ENCODE peak calls at places on chromosomes 5 and 9, in four cellular contexts. T is cardiac muscle cell, G is epithelial cell of esophagus, S is fibroblast of lung. W is an unnamed sample.

GRCh38 chr9:114238919-114239879 is 83.7 kb upstream of the ORM1 start:
- DNase-seq in T (peak), G (no peak), S (peak), W (no peak)

GRCh38 chr5:135065306-135066265 is 31.6 kb upstream of the PITX1 start:
- DNase-seq in T (no peak), G (peak), S (no peak), W (no peak)

GRCh38 chr9:23820731-23821399 is 5.2 kb downstream of the ELAVL2 start:
- DNase-seq in T (no peak), G (peak), S (no peak), W (no peak)

GRCh38 chr5:103375863-103376591 is 117.5 kb downstream of the MACIR start:
- DNase-seq in T (no peak), G (peak), S (no peak), W (no peak)

GRCh38 chr5:160303690-160304089 is 8.7 kb downstream of the CCNJL start:
- DNase-seq in T (no peak), G (no peak), S (no peak), W (no peak)

GRCh38 chr5:143879646-143880045 is 67.7 kb downstream of the HMHB1 start:
- DNase-seq in T (no peak), G (no peak), S (peak), W (no peak)

GRCh38 chr5:73232266-73233041 is 59.5 kb downstream of the TMEM174 start:
- DNase-seq in T (no peak), G (no peak), S (peak), W (no peak)

GRCh38 chr5:81579525-81579924 is 171.4 kb downstream of the SSBP2 start:
- DNase-seq in T (peak), G (peak), S (no peak), W (no peak)

GRCh38 chr5:1068204-1068894 is 43.5 kb downstream of the SLC12A7 start:
- DNase-seq in T (no peak), G (no peak), S (no peak), W (no peak)

GRCh38 chr5:67773439-67773988 is 442.0 kb upstream of the PIK3R1 start:
- DNase-seq in T (peak), G (peak), S (peak), W (peak)

GRCh38 chr9:68913054-68913453 is 100.9 kb downstream of the PRKACG start:
- DNase-seq in T (no peak), G (no peak), S (no peak), W (no peak)

GRCh38 chr5:135462304-135462703 is 10.2 kb upstream of the TIFAB start:
- DNase-seq in T (peak), G (peak), S (peak), W (no peak)

GRCh38 chr9:137761032-137761431 is 116.5 kb upstream of the CACNA1B start:
- DNase-seq in T (no peak), G (no peak), S (no peak), W (no peak)

GRCh38 chr9:136324501-136325300 is 2.6 kb upstream of the GPSM1 start:
- DNase-seq in T (no peak), G (no peak), S (no peak), W (no peak)

GRCh38 chr9:121296213-121297127 is 28.5 kb downstream of the GSN start:
- DNase-seq in T (no peak), G (no peak), S (no peak), W (no peak)

GRCh38 chr9:137772281-137772873 is 105.2 kb upstream of the CACNA1B start:
- DNase-seq in T (no peak), G (no peak), S (no peak), W (no peak)

GRCh38 chr5:82096249-82096648 is 124.4 kb downstream of the ATG10 start:
- DNase-seq in T (no peak), G (no peak), S (no peak), W (no peak)

GRCh38 chr9:91758491-91758981 is 191.5 kb downstream of the ROR2 start:
- DNase-seq in T (peak), G (peak), S (peak), W (no peak)

GRCh38 chr5:169503899-169504298 is 79.7 kb upstream of the SPDL1 start:
- DNase-seq in T (peak), G (no peak), S (no peak), W (no peak)

GRCh38 chr9:91179237-91180138 is 182.2 kb downstream of the AUH start:
- DNase-seq in T (no peak), G (peak), S (peak), W (no peak)

GRCh38 chr5:65184780-65185179 is 296.9 kb downstream of the ADAMTS6 start:
- DNase-seq in T (no peak), G (no peak), S (no peak), W (no peak)

GRCh38 chr5:93677344-93678021 is 63.9 kb downstream of the POU5F2 start:
- DNase-seq in T (peak), G (peak), S (peak), W (peak)

GRCh38 chr9:110579763-110580255 is 268 bp upstream of the SVEP1 start:
- DNase-seq in T (peak), G (no peak), S (peak), W (no peak)

GRCh38 chr5:170542691-170543275 is 39.0 kb downstream of the KCNIP1 start:
- DNase-seq in T (no peak), G (no peak), S (no peak), W (no peak)

GRCh38 chr5:124741711-124742496 is 4.5 kb downstream of the ZNF608 start:
- DNase-seq in T (peak), G (peak), S (peak), W (peak)

GRCh38 chr9:105264380-105264779 is 19.9 kb downstream of the SLC44A1 start:
- DNase-seq in T (peak), G (peak), S (peak), W (no peak)

GRCh38 chr5:74132485-74132884 is 506.5 kb downstream of the ARHGEF28 start:
- DNase-seq in T (no peak), G (no peak), S (no peak), W (no peak)

GRCh38 chr5:172173771-172174170 is 14.3 kb downstream of the STK10 start:
- DNase-seq in T (peak), G (peak), S (peak), W (no peak)
- H3K4me3 ChIP-seq in T (no peak), G (no peak), S (no peak), W (no peak)

DNA sequence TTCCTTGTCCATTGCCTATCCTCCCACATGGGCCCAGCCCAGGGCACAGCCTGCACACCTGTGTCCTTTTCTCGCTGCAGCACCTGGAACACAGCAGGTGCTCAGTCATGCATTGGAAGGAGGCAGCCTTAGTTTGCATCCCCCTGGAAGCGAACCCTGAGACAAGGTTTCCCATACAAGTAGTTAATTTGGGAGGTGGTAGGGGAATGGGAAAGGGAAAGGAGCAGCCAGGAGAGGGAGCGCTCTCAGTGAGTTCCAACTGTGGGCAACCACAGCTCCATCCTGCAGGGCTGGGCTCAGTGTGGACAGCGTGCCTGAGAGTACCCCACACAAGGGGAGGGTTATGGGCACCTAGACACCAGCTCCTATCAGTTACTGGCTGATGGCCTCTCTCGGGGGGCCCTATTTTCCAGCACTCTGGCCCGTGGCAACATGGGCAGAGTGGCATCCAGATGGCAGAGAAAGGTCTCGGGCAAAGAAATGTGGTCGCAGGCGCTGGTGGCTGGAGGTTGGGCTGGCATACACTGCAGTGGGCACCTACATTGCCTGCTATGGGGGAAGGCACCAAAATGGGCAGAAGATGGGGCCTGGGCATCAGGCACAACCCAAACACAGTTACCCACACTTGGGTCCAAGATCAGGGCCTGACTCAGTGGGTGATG is 50.1 kb downstream of the TSPAN17 start:
- DNase-seq in T (no peak), G (no peak), S (no peak), W (no peak)
- TF ChIP-seq CTCF in T (no peak), G (no peak), S (no peak), W (no peak)

GRCh38 chr5:6636293-6636692 is 3.1 kb downstream of the SRD5A1 start:
- DNase-seq in T (no peak), G (peak), S (no peak), W (no peak)
- H3K4me3 ChIP-seq in T (no peak), G (no peak), S (no peak), W (no peak)

DNA sequence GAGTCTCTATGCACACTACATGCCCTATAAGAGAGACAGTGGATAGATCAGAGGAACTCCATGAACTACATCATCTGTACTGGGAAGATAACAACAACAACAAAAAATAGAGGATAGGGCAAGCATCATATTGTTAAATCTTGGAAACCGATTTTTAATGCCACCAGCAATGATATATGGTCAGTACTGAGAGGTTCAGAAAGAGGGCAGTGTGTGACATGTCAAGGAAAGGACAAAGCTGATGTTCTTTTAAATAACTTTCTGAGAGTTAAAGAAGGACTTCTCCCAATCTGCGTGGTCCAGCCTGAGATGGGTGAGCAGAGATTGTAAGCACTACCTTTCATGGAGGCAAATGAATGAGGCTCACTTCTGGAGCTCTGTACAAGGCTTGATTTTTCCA is 62.0 kb upstream of the PHF24 start:
- DNase-seq in T (no peak), G (no peak), S (no peak), W (no peak)
- TF ChIP-seq CTCF in T (peak), G (no peak), S (peak), W (no peak)

GRCh38 chr9:33161589-33162132 is 5.5 kb downstream of the B4GALT1 start:
- DNase-seq in T (peak), G (peak), S (no peak), W (no peak)

GRCh38 chr9:33159760-33160127 is 7.4 kb downstream of the B4GALT1 start:
- DNase-seq in T (peak), G (peak), S (peak), W (no peak)

GRCh38 chr9:33162721-33163311 is 4.3 kb downstream of the B4GALT1 start:
- DNase-seq in T (peak), G (peak), S (peak), W (no peak)

GRCh38 chr9:33159058-33159759 is 7.9 kb downstream of the B4GALT1 start:
- DNase-seq in T (peak), G (no peak), S (no peak), W (no peak)

GRCh38 chr9:33161011-33161588 is 6.0 kb downstream of the B4GALT1 start:
- DNase-seq in T (peak), G (peak), S (peak), W (peak)
- H3K4me3 ChIP-seq in T (no peak), G (peak), S (peak), W (peak)